ENCODE peak calls at places on chromosomes 11 and 22, in five cellular contexts. One of them, this sample, is unnamed.

GRCh38 chr11:83287631-83288030 is 1.5 kb upstream of the CCDC90B start:
- DNase-seq in left cardiac atrium: no peak
- DNase-seq in cardiac muscle cell: no peak
- DNase-seq in HEK293T: no peak
- DNase-seq in dermis microvascular lymphatic vessel endothelial cell: no peak
- DNase-seq in this sample: no peak

GRCh38 chr11:21866781-21867180 is 326.1 kb upstream of the ANO5 start:
- DNase-seq in left cardiac atrium: no peak
- DNase-seq in cardiac muscle cell: no peak
- DNase-seq in HEK293T: no peak
- DNase-seq in dermis microvascular lymphatic vessel endothelial cell: no peak
- DNase-seq in this sample: no peak

GRCh38 chr22:45885941-45886395 is 91.0 kb downstream of the WNT7B start:
- DNase-seq in left cardiac atrium: no peak
- DNase-seq in cardiac muscle cell: no peak
- DNase-seq in HEK293T: no peak
- DNase-seq in dermis microvascular lymphatic vessel endothelial cell: no peak
- DNase-seq in this sample: no peak

GRCh38 chr11:120280566-120281160 is 40.7 kb downstream of the POU2F3 start:
- DNase-seq in left cardiac atrium: no peak
- DNase-seq in cardiac muscle cell: no peak
- DNase-seq in HEK293T: no peak
- DNase-seq in dermis microvascular lymphatic vessel endothelial cell: no peak
- DNase-seq in this sample: no peak

GRCh38 chr11:134466035-134466908 is 54.2 kb upstream of the B3GAT1 start:
- DNase-seq in left cardiac atrium: no peak
- DNase-seq in cardiac muscle cell: no peak
- DNase-seq in HEK293T: no peak
- DNase-seq in dermis microvascular lymphatic vessel endothelial cell: no peak
- DNase-seq in this sample: no peak

GRCh38 chr11:1570001-1570453 is 2.0 kb downstream of the DUSP8 start:
- DNase-seq in left cardiac atrium: no peak
- DNase-seq in cardiac muscle cell: no peak
- DNase-seq in HEK293T: no peak
- DNase-seq in dermis microvascular lymphatic vessel endothelial cell: no peak
- DNase-seq in this sample: no peak

GRCh38 chr11:87038235-87038960 is 664 bp downstream of the TMEM135 start:
- DNase-seq in left cardiac atrium: no peak
- DNase-seq in cardiac muscle cell: no peak
- DNase-seq in HEK293T: peak; percentile 14
- DNase-seq in dermis microvascular lymphatic vessel endothelial cell: peak; percentile 12
- DNase-seq in this sample: no peak

GRCh38 chr22:22901578-22902218 is 14.1 kb downstream of the IGLL5 start:
- DNase-seq in left cardiac atrium: no peak
- DNase-seq in cardiac muscle cell: no peak
- DNase-seq in HEK293T: no peak
- DNase-seq in dermis microvascular lymphatic vessel endothelial cell: no peak
- DNase-seq in this sample: no peak

GRCh38 chr11:86182976-86183584 is 61.5 kb upstream of the EED start:
- DNase-seq in left cardiac atrium: no peak
- DNase-seq in cardiac muscle cell: no peak
- DNase-seq in HEK293T: no peak
- DNase-seq in dermis microvascular lymphatic vessel endothelial cell: no peak
- DNase-seq in this sample: no peak

GRCh38 chr11:69280994-69281393 is 13.0 kb upstream of the MYEOV start:
- DNase-seq in left cardiac atrium: no peak
- DNase-seq in cardiac muscle cell: peak; percentile 81
- DNase-seq in HEK293T: no peak
- DNase-seq in dermis microvascular lymphatic vessel endothelial cell: peak; percentile 23
- DNase-seq in this sample: no peak

GRCh38 chr22:49881856-49882255 is 28.2 kb downstream of the ZBED4 start:
- DNase-seq in left cardiac atrium: no peak
- DNase-seq in cardiac muscle cell: no peak
- DNase-seq in HEK293T: no peak
- DNase-seq in dermis microvascular lymphatic vessel endothelial cell: no peak
- DNase-seq in this sample: no peak

GRCh38 chr22:19473578-19473977 is 5.4 kb downstream of the UFD1 start:
- DNase-seq in left cardiac atrium: no peak
- DNase-seq in cardiac muscle cell: no peak
- DNase-seq in HEK293T: no peak
- DNase-seq in dermis microvascular lymphatic vessel endothelial cell: no peak
- DNase-seq in this sample: no peak

GRCh38 chr11:110059706-110060430 is 33.3 kb upstream of the ZC3H12C start:
- DNase-seq in left cardiac atrium: no peak
- DNase-seq in cardiac muscle cell: peak; percentile 23
- DNase-seq in HEK293T: no peak
- DNase-seq in dermis microvascular lymphatic vessel endothelial cell: no peak
- DNase-seq in this sample: no peak

GRCh38 chr11:87290304-87290922 is 252.7 kb downstream of the TMEM135 start:
- DNase-seq in left cardiac atrium: no peak
- DNase-seq in cardiac muscle cell: peak; percentile 79
- DNase-seq in HEK293T: peak; percentile 16
- DNase-seq in dermis microvascular lymphatic vessel endothelial cell: peak; percentile 75
- DNase-seq in this sample: peak; percentile 67

GRCh38 chr11:76620471-76620870 is 50.1 kb downstream of the LRRC32 start:
- DNase-seq in left cardiac atrium: no peak
- DNase-seq in cardiac muscle cell: peak; percentile 88
- DNase-seq in HEK293T: no peak
- DNase-seq in dermis microvascular lymphatic vessel endothelial cell: no peak
- DNase-seq in this sample: no peak

GRCh38 chr11:17827006-17827405 is 92.4 kb downstream of the KCNC1 start:
- DNase-seq in left cardiac atrium: no peak
- DNase-seq in cardiac muscle cell: no peak
- DNase-seq in HEK293T: peak; percentile 22
- DNase-seq in dermis microvascular lymphatic vessel endothelial cell: no peak
- DNase-seq in this sample: no peak

GRCh38 chr11:44784438-44784760 is 57.6 kb downstream of the TSPAN18 start:
- DNase-seq in left cardiac atrium: no peak
- DNase-seq in cardiac muscle cell: no peak
- DNase-seq in HEK293T: no peak
- DNase-seq in dermis microvascular lymphatic vessel endothelial cell: no peak
- DNase-seq in this sample: no peak

GRCh38 chr11:95229199-95230053 is 1.6 kb downstream of the SESN3 start:
- DNase-seq in left cardiac atrium: no peak
- DNase-seq in cardiac muscle cell: peak; percentile 33
- DNase-seq in HEK293T: peak; percentile 23
- DNase-seq in dermis microvascular lymphatic vessel endothelial cell: peak; percentile 7
- DNase-seq in this sample: no peak

GRCh38 chr11:96097844-96098421 is 174.0 kb upstream of the MTMR2 start:
- DNase-seq in left cardiac atrium: no peak
- DNase-seq in cardiac muscle cell: peak; percentile 44
- DNase-seq in HEK293T: no peak
- DNase-seq in dermis microvascular lymphatic vessel endothelial cell: no peak
- DNase-seq in this sample: no peak

GRCh38 chr11:103234974-103235373 is 125.7 kb downstream of the DYNC2H1 start:
- DNase-seq in left cardiac atrium: no peak
- DNase-seq in cardiac muscle cell: peak; percentile 75
- DNase-seq in HEK293T: no peak
- DNase-seq in dermis microvascular lymphatic vessel endothelial cell: no peak
- DNase-seq in this sample: no peak

GRCh38 chr11:35146074-35146521 is 7.1 kb downstream of the CD44 start:
- DNase-seq in left cardiac atrium: no peak
- DNase-seq in cardiac muscle cell: no peak
- DNase-seq in HEK293T: no peak
- DNase-seq in dermis microvascular lymphatic vessel endothelial cell: no peak
- DNase-seq in this sample: no peak

GRCh38 chr22:33274214-33274828 is 216.1 kb upstream of the SYN3 start:
- DNase-seq in left cardiac atrium: peak; percentile 26
- DNase-seq in cardiac muscle cell: peak; percentile 12
- DNase-seq in HEK293T: peak; percentile 55
- DNase-seq in dermis microvascular lymphatic vessel endothelial cell: no peak
- DNase-seq in this sample: no peak

GRCh38 chr11:65424200-65425104 is 1.9 kb downstream of the NEAT1 start:
- DNase-seq in left cardiac atrium: peak; percentile 46
- DNase-seq in cardiac muscle cell: peak; percentile 81
- DNase-seq in HEK293T: no peak
- DNase-seq in dermis microvascular lymphatic vessel endothelial cell: peak; percentile 50
- DNase-seq in this sample: no peak

GRCh38 chr11:107957109-107957588 is 28.9 kb downstream of the RAB39A start:
- DNase-seq in left cardiac atrium: no peak
- DNase-seq in cardiac muscle cell: peak; percentile 23
- DNase-seq in HEK293T: no peak
- DNase-seq in dermis microvascular lymphatic vessel endothelial cell: no peak
- DNase-seq in this sample: no peak

GRCh38 chr11:86138958-86139357 is 70.1 kb upstream of the PICALM start:
- DNase-seq in left cardiac atrium: no peak
- DNase-seq in cardiac muscle cell: peak; percentile 9
- DNase-seq in HEK293T: no peak
- DNase-seq in dermis microvascular lymphatic vessel endothelial cell: no peak
- DNase-seq in this sample: no peak

GRCh38 chr11:119472856-119473222 is 49.9 kb upstream of the THY1 start:
- DNase-seq in left cardiac atrium: no peak
- DNase-seq in cardiac muscle cell: no peak
- DNase-seq in HEK293T: no peak
- DNase-seq in dermis microvascular lymphatic vessel endothelial cell: no peak
- DNase-seq in this sample: no peak

GRCh38 chr22:20965104-20965887 is 1.8 kb upstream of the AIFM3 start:
- DNase-seq in left cardiac atrium: no peak
- DNase-seq in cardiac muscle cell: no peak
- DNase-seq in HEK293T: no peak
- DNase-seq in dermis microvascular lymphatic vessel endothelial cell: no peak
- DNase-seq in this sample: no peak

GRCh38 chr11:86594746-86595145 is 77.7 kb downstream of the ME3 start:
- DNase-seq in left cardiac atrium: no peak
- DNase-seq in cardiac muscle cell: no peak
- DNase-seq in HEK293T: no peak
- DNase-seq in dermis microvascular lymphatic vessel endothelial cell: peak; percentile 40
- DNase-seq in this sample: no peak

GRCh38 chr11:114350022-114350421 is 50.3 kb downstream of the C11orf71 start:
- DNase-seq in left cardiac atrium: no peak
- DNase-seq in cardiac muscle cell: no peak
- DNase-seq in HEK293T: no peak
- DNase-seq in dermis microvascular lymphatic vessel endothelial cell: no peak
- DNase-seq in this sample: no peak

GRCh38 chr22:27318516-27318915 is 483.0 kb downstream of the MN1 start:
- DNase-seq in left cardiac atrium: no peak
- DNase-seq in cardiac muscle cell: peak; percentile 94
- DNase-seq in HEK293T: no peak
- DNase-seq in dermis microvascular lymphatic vessel endothelial cell: no peak
- DNase-seq in this sample: peak; percentile 94